ENCODE peak calls at places on chromosomes 4 and X, in seven cellular contexts. I is K562, L is HFF-Myc, G is epithelial cell of esophagus, C is body of pancreas, V is fibroblast of villous mesenchyme, Y is cardiac fibroblast. X is an unnamed sample.

GRCh38 chr4:136203199-136203598 is 1329.1 kb downstream of the PCDH18 start:
- DNase-seq in G (no peak), V (no peak), L (no peak), Y (no peak), C (no peak), I (no peak), X (no peak)

GRCh38 chrX:68894513-68895338 is 65.9 kb downstream of the EFNB1 start:
- DNase-seq in V (peak; percentile 14), L (no peak), I (peak; percentile 17), G (peak; percentile 67), Y (peak; percentile 70), C (peak; percentile 55), X (peak; percentile 48)

GRCh38 chrX:47540754-47541538 is 20.1 kb upstream of the ARAF start:
- DNase-seq in L (peak; percentile 87), C (peak; percentile 82), G (peak; percentile 80), I (peak; percentile 90), Y (peak; percentile 94), V (peak; percentile 93), X (peak; percentile 91)

GRCh38 chrX:134782796-134783195 is 124.5 kb upstream of the PLAC1 start:
- DNase-seq in C (no peak), L (no peak), G (peak; percentile 50), I (no peak), Y (peak; percentile 71), V (peak; percentile 66), X (peak; percentile 71)

GRCh38 chr4:66681962-66682361 is 863.3 kb downstream of the CENPC start:
- DNase-seq in L (no peak), Y (peak; percentile 71), C (no peak), V (no peak), I (no peak), G (peak; percentile 6), X (peak; percentile 71)

GRCh38 chrX:106631615-106632014 is 19.8 kb downstream of the RADX start:
- DNase-seq in V (no peak), L (no peak), G (no peak), Y (no peak), C (no peak), I (no peak), X (no peak)

GRCh38 chr4:38723726-38724506 is 58.9 kb downstream of the TLR10 start:
- DNase-seq in C (no peak), V (peak; percentile 21), I (peak; percentile 53), G (no peak), Y (peak; percentile 59), L (no peak), X (peak; percentile 46)

GRCh38 chr4:46432923-46433322 is 43.0 kb upstream of the GABRA2 start:
- DNase-seq in G (peak; percentile 6), Y (peak; percentile 72), C (no peak), L (no peak), I (no peak), V (peak; percentile 67), X (no peak)

GRCh38 chr4:65344278-65344825 is 325.9 kb downstream of the EPHA5 start:
- DNase-seq in L (no peak), C (no peak), Y (no peak), G (peak; percentile 27), V (no peak), I (no peak), X (peak; percentile 37)

GRCh38 chr4:26763063-26763462 is 97.6 kb upstream of the STIM2 start:
- DNase-seq in L (no peak), V (no peak), C (no peak), I (no peak), Y (no peak), G (no peak), X (no peak)

GRCh38 chr4:76867880-76868655 is 29.9 kb downstream of the SOWAHB start:
- DNase-seq in Y (no peak), V (no peak), I (no peak), C (no peak), G (peak; percentile 44), L (no peak), X (no peak)

GRCh38 chrX:23436875-23437274 is 102.2 kb downstream of the PTCHD1 start:
- DNase-seq in C (no peak), I (no peak), G (no peak), V (no peak), Y (no peak), L (no peak), X (no peak)

GRCh38 chr4:78567502-78568075 is 16.0 kb downstream of the ANXA3 start:
- DNase-seq in G (no peak), V (no peak), C (no peak), Y (no peak), L (no peak), I (no peak), X (no peak)

GRCh38 chr4:32986236-32986635 is 2266.1 kb downstream of the PCDH7 start:
- DNase-seq in V (peak; percentile 7), G (no peak), I (no peak), L (no peak), Y (no peak), C (no peak), X (no peak)

GRCh38 chrX:154731203-154731602 is 19.7 kb downstream of the GAB3 start:
- DNase-seq in V (no peak), Y (no peak), G (no peak), C (no peak), L (no peak), I (no peak), X (no peak)

GRCh38 chrX:43969504-43970501 is 3.4 kb downstream of the NDP start:
- DNase-seq in Y (peak; percentile 33), L (no peak), G (peak; percentile 2), C (no peak), I (no peak), V (peak; percentile 43), X (peak; percentile 56)

GRCh38 chrX:63932006-63932405 is 147.0 kb upstream of the ARHGEF9 start:
- DNase-seq in I (no peak), G (no peak), C (no peak), Y (no peak), V (no peak), L (no peak), X (no peak)

GRCh38 chrX:53930513-53931380 is 113.5 kb downstream of the PHF8 start:
- DNase-seq in G (peak; percentile 4), V (peak; percentile 79), L (no peak), Y (peak; percentile 73), I (no peak), C (no peak), X (peak; percentile 77)

GRCh38 chr4:151719935-151720334 is 40.9 kb downstream of the GATB start:
- DNase-seq in G (no peak), C (no peak), Y (peak; percentile 8), I (no peak), L (no peak), V (no peak), X (no peak)

GRCh38 chr4:127182687-127183086 is 450.1 kb upstream of the INTU start:
- DNase-seq in C (no peak), I (no peak), V (peak; percentile 12), Y (no peak), L (no peak), G (no peak), X (no peak)

GRCh38 chrX:22246620-22247019 is 26.1 kb upstream of the CBLL2 start:
- DNase-seq in L (no peak), V (no peak), C (no peak), Y (no peak), I (no peak), G (peak; percentile 89), X (peak; percentile 40)
- H3K4me3 ChIP-seq in L (no peak overlapping the region), V (no peak overlapping the region), C (no peak overlapping the region), Y (no peak overlapping the region), I (no peak overlapping the region), G (no peak overlapping the region), X (no peak overlapping the region)

GRCh38 chr4:53704329-53704728 is 113.0 kb upstream of the LNX1 start:
- DNase-seq in Y (no peak), C (no peak), G (no peak), V (no peak), L (no peak), I (no peak), X (no peak)

GRCh38 chr4:53705151-53705764 is 114.0 kb upstream of the LNX1 start:
- DNase-seq in Y (no peak), V (no peak), C (no peak), L (no peak), G (no peak), I (no peak), X (no peak)

GRCh38 chr4:53703267-53703655 is 112.0 kb upstream of the LNX1 start:
- DNase-seq in I (no peak), G (no peak), V (no peak), Y (no peak), L (no peak), C (no peak), X (no peak)

GRCh38 chr4:53705972-53706371 is 114.7 kb upstream of the LNX1 start:
- DNase-seq in L (no peak), V (no peak), I (no peak), G (no peak), C (no peak), Y (no peak), X (no peak)

DNA sequence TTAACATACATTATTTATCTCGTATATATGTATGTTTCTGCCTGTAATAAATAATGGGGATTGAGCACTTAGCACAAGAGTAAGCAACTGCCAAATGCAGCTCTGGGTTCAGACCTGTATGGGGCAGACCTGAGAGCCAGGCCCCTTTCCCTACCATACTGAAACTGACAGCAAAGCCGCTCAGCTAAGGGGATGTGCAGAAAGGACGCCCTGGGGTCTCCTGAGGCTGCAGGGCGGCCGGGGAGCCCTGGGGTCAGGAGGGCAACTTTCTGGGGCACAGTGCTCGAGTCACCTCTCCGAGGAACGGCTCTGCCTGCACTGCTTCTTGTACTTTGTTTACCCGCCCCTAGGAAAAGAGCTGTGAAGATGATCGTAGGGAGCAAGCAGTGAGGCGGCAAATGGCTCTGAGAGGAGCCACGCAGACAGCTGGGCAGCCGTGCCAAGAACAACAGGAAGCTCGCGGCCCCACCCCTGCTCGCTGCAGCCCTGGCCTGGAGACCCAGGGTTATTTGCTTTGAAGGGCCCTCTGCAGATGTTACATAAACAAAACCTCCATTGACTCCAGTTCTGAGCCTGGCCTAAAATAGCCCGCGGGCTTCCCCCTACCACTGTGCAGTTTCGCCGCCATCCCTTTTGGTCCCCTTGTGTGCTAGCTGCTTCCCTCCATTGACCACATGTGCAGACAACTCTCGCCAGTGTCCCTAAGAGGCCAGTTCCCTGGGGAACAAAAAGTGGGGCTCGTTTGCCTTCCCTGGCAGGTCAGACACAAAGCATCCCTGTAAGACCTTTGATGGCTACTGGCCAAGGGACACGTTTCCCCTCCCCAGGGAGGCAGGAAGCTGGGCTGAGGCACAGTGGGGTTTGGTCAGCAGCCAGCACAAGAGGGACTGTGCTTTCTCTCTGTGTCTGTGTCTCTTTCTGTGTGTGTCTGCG is 111.3 kb upstream of the LNX1 start:
- DNase-seq in Y (peak; percentile 91), G (peak; percentile 60), L (peak; percentile 72), I (no peak), V (peak; percentile 92), C (peak; percentile 72), X (peak; percentile 85)
- TF ChIP-seq CTCF in Y (peak; percentile 27), G (no peak), L (no peak), I (no peak), V (peak; percentile 33), C (no peak), X (peak; percentile 14)

GRCh38 chr4:122921300-122921699 is 1.1 kb downstream of the NUDT6 start:
- DNase-seq in Y (no peak), L (no peak), C (no peak), I (no peak), V (no peak), G (no peak), X (no peak)
- H3K4me3 ChIP-seq in Y (peak overlapping the region; percentile 95), L (peak overlapping the region; percentile 90), C (no peak overlapping the region), I (peak overlapping the region; percentile 85), V (peak overlapping the region; percentile 95), G (peak overlapping the region; percentile 86), X (peak overlapping the region; percentile 85)

DNA sequence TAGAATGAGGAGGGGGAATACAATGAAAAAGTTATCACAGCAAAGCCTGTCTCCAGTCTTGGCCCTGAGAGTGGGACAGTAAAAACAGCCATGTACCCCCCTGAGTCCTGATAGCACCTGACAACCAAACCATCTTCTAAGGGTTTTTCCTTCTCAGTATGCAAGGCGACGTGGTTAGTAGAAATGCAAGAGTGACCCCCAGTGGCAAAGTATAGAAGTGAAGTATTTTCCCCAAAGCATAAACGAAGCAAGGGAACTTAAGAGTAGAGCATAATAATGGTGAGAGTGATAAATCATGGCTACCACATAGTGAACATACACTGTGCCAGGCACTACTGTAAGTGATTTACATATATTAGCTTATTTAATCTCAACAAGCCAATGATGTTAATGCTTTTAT is 52.8 kb downstream of the FAM47C start:
- DNase-seq in Y (peak; percentile 55), C (no peak), V (peak; percentile 38), I (peak; percentile 5), L (no peak), G (peak; percentile 46), X (peak; percentile 44)
- TF ChIP-seq CTCF in Y (peak; percentile 51), C (peak; percentile 34), V (peak; percentile 53), I (no peak), L (peak; percentile 29), G (peak; percentile 56), X (peak; percentile 54)